ENCODE peak calls at places on chromosomes 2 and 18, in six cellular contexts. R is A549, Z is endothelial cell of umbilical vein, Y is K562, Q is GM12878, F is HepG2. V is an unnamed sample.

GRCh38 chr18:59814872-59815271 is 84.9 kb upstream of the PMAIP1 start:
- DNase-seq in R (peak), Z (no peak), Y (no peak), Q (no peak), F (no peak), V (no peak)

GRCh38 chr18:59744271-59744721 is 47.1 kb upstream of the CCBE1 start:
- DNase-seq in R (peak), Z (no peak), Y (no peak), Q (no peak), F (no peak), V (no peak)

GRCh38 chr2:140199312-140199711 is 1419.1 kb upstream of the NXPH2 start:
- DNase-seq in R (no peak), Z (no peak), Y (no peak), Q (no peak), F (no peak), V (no peak)

GRCh38 chr2:236545814-236546480 is 23.7 kb upstream of the ACKR3 start:
- DNase-seq in R (no peak), Z (no peak), Y (no peak), Q (peak), F (no peak), V (no peak)

GRCh38 chr2:236700703-236701102 is 131.1 kb downstream of the ACKR3 start:
- DNase-seq in R (no peak), Z (no peak), Y (no peak), Q (no peak), F (no peak), V (no peak)

GRCh38 chr2:9660781-9661180 is 30.0 kb upstream of the YWHAQ start:
- DNase-seq in R (no peak), Z (no peak), Y (no peak), Q (no peak), F (no peak), V (no peak)

GRCh38 chr2:240591784-240592183 is 5.2 kb downstream of the CAPN10 start:
- DNase-seq in R (no peak), Z (no peak), Y (no peak), Q (no peak), F (no peak), V (no peak)

GRCh38 chr2:17830053-17831034 is 14.1 kb downstream of the MSGN1 start:
- DNase-seq in R (peak), Z (peak), Y (peak), Q (no peak), F (peak), V (peak)

GRCh38 chr18:80247403-80247916 is at the start of gene PARD6G:
- DNase-seq in R (peak), Z (peak), Y (peak), Q (no peak), F (peak), V (peak)

GRCh38 chr18:45340884-45341283 is 274.4 kb upstream of the SLC14A2 start:
- DNase-seq in R (no peak), Z (no peak), Y (no peak), Q (no peak), F (no peak), V (no peak)

GRCh38 chr18:50720281-50720680 is 99.5 kb downstream of the MRO start:
- DNase-seq in R (no peak), Z (no peak), Y (no peak), Q (no peak), F (no peak), V (no peak)

GRCh38 chr2:196534533-196534932 is 105.0 kb upstream of the CCDC150 start:
- DNase-seq in R (no peak), Z (no peak), Y (no peak), Q (no peak), F (no peak), V (no peak)

GRCh38 chr2:196533998-196534397 is 105.5 kb upstream of the CCDC150 start:
- DNase-seq in R (no peak), Z (no peak), Y (no peak), Q (no peak), F (no peak), V (no peak)

GRCh38 chr2:196530910-196531309 is 108.6 kb upstream of the CCDC150 start:
- DNase-seq in R (no peak), Z (no peak), Y (no peak), Q (no peak), F (no peak), V (no peak)

DNA sequence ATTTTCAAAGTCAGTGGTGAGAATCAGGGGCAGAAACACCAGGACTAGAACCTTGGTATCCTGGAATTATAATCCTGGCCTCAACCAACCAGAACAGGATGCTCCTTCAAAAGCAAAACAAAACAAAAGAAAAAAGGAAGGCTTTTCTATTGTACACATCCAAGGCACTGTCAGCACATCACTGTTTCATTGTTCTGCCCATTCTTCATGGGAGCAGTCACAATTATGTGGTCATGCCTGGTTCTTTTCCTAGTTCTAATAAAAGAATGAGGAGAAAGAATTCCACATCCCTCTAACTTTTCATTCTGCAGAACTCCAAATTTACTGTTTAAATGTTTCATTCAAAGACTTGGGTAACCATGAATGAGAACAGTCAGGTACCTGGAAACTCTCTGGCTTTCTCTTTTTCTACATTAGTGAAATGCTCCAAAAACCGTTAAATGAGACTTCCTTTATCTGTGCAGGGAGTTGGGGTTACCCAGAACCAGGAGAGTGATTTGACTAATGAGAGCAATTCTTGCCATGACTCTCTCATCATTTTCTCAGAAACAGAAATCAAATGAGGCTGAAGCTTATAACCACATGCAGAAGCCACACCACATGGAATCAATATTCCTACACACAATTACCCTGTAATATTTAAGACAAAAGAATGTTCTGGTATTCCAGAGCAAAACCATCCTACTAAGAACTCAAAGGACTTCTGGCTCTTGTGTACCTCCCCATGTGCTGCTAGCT is 110.9 kb upstream of the CCDC150 start:
- DNase-seq in R (no peak), Z (no peak), Y (no peak), Q (no peak), F (no peak), V (no peak)
- TF ChIP-seq POLR2A in R (no peak), Z (no peak), Y (no peak), Q (no peak), F (no peak), V (no peak)

DNA sequence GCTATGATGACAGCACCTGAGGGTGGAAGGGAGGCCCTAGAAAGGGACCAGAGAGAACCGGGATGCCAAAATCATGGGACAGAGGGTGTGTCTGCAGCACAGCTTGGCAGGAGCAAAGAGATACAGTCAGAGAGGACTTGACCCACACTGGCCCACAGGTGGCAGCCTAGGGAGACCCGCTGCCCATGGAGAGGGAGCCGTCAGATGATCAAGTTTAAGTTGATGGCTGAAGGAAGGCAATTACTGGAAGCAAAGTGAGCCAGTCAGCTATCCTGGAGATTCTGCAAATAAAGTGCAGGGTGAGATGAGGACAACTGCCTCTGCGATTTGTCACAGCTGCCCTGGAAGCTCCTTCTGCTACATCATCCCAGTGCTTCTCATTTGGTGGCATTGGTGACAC is 74.0 kb downstream of the CMPK2 start:
- DNase-seq in R (peak), Z (no peak), Y (no peak), Q (no peak), F (no peak), V (peak)
- TF ChIP-seq CTCF in R (no peak), Z (no peak), Y (peak), Q (no peak), F (peak), V (peak)

DNA sequence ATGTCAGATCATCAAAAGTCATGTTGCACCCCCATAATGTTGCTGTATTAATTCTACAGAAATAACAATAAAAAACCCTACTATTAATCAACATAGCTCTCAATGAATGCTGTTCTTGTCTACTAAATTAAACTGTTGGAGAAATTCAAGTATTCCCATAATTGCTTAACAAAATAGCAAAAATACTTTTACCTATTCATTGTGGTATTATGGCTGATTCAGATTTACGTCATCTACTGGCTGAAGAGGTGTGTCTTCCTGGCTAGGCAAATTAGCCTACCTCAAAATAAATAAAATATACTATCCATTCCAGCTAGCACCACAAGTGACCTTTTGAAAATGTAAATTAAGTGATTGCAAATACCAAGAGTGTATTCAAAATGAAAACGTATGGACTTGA is 249.4 kb downstream of the MEIS1 start:
- DNase-seq in R (no peak), Z (no peak), Y (no peak), Q (no peak), F (no peak), V (no peak)
- TF ChIP-seq MYC in R (no peak), Z (no peak), Y (no peak), Q (no peak), F (no peak), V (no peak)

GRCh38 chr18:49055787-49056186 is 105.0 kb upstream of the SMAD7 start:
- DNase-seq in R (no peak), Z (peak), Y (peak), Q (peak), F (no peak), V (peak)
- TF ChIP-seq POLR2A in R (no peak), Z (no peak), Y (no peak), Q (no peak), F (no peak), V (peak)

DNA sequence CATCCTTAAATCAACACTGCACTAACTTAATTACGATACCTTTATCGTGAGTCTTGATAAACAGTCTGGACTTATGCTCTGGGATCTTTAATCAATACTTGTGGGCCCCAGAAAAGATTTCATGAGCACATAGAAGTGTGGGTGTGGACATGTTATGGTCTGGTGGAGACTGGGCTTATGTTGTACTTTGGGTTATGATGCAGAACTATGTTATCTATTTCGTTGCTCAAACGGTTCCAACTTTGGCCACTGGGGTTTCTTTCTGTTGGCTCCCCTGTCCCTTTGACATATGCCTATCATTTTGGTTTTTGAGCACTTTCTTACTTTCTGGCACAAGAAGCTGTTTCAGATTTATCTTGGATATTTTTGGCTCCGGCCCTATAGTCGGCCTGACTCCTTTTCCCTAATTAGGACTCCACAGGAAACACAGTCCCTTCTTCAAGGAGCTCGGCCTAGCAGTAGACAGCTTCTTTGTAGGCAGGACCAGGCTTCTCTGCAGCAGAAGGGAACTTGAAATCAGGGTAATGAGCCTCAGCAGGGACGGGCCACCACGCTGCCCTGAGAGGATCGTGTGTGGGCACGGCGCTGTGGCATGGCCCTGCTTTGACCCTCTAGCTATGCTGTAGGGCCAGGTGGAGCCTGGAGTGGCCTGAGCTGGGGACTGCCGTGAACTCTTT is 54.6 kb upstream of the TXNDC2 start:
- DNase-seq in R (no peak), Z (no peak), Y (peak), Q (no peak), F (no peak), V (no peak)
- TF ChIP-seq CTCF in R (no peak), Z (no peak), Y (peak), Q (peak), F (no peak), V (no peak)

GRCh38 chr2:207670887-207671286 is 40.6 kb upstream of the CCNYL1 start:
- DNase-seq in R (no peak), Z (no peak), Y (peak), Q (no peak), F (no peak), V (peak)
- TF ChIP-seq MYC in R (no peak), Z (no peak), Y (no peak), Q (no peak), F (no peak), V (no peak)

DNA sequence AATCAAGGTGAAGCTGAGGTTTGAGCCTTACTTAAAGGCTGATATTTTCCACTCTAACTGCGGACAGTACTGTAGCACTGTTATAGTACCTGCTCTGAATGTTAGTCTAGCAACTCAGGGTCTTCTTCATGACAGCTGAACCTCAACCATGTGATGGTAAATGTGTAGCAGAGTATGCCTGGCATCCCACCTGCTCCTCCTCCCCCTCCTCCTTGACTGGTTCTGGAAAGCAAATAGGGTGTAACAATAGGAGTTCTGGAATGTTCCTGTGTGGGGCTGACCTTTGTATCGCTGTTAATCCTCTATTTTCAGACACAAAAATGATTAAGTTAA is 447 bp upstream of the CCL20 start:
- DNase-seq in R (no peak), Z (no peak), Y (no peak), Q (no peak), F (no peak), V (no peak)
- TF ChIP-seq POLR2A in R (no peak), Z (no peak), Y (no peak), Q (no peak), F (no peak), V (no peak)

DNA sequence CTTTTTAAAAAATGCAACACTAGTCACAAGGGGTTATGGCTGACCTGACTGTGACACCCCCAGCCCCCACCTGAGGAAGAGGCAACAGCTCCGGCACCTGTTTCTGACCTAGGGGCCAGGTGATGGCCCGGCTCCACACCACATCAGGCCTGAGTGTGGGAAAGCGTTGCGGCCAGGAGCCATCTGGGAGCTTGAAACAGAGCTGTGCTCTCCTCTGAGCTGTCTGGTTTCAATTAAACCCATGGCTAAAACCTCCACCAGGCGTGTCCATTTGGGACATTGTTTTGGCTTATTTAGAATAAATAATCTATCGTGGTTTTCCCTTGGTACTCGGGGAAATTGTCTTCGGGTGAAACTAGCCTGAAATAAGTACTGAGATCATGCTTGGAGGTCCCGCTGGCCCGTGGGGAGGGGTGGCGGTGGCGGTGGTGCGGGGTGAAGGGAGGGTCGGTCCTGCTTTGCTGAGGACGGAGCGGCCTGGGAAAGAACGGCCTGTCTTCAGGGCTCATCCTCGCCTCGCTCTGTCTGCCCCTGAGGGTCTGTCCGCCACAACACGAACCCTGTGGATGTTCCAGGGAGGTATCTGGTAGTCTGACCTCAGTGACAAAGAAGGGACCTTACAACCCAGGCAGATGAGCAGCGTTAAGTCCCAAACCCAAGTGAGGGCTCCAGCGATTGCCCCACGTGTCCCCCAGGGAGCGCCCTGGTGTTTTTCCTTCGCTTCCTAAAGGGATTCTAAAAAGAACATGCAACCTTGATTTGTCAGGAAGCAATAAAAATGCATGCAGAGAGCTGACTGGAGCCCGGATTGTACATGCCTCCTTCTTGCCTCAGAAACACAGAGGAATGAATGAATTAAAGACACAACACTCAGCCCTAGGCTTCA is 58.7 kb downstream of the IL1RL2 start:
- DNase-seq in R (no peak), Z (peak), Y (no peak), Q (no peak), F (no peak), V (peak)
- TF ChIP-seq CTCF in R (no peak), Z (peak), Y (peak), Q (no peak), F (peak), V (no peak)

GRCh38 chr2:207633686-207634085 is 8.5 kb upstream of the METTL21A start:
- DNase-seq in R (no peak), Z (no peak), Y (no peak), Q (no peak), F (no peak), V (no peak)

GRCh38 chr2:207632575-207633492 is 7.6 kb upstream of the METTL21A start:
- DNase-seq in R (peak), Z (no peak), Y (no peak), Q (no peak), F (peak), V (peak)

GRCh38 chr2:207640661-207641060 is 15.5 kb upstream of the METTL21A start:
- DNase-seq in R (no peak), Z (no peak), Y (no peak), Q (no peak), F (no peak), V (no peak)

GRCh38 chr2:207640160-207640559 is 15.0 kb upstream of the METTL21A start:
- DNase-seq in R (no peak), Z (no peak), Y (no peak), Q (no peak), F (no peak), V (no peak)

GRCh38 chr2:207635468-207636200 is 10.4 kb upstream of the METTL21A start:
- DNase-seq in R (peak), Z (no peak), Y (no peak), Q (no peak), F (no peak), V (no peak)
- TF ChIP-seq MYC in R (no peak), Z (no peak), Y (no peak), Q (no peak), F (no peak), V (no peak)

V was measured in NB4.